ENCODE peak calls at places on chromosomes 16 and 17, in four cellular contexts. F is psoas muscle, N is HFFc6, K is Calu3. P is an unnamed sample.

GRCh38 chr17:39653316-39653661 is 11.9 kb upstream of the TCAP start:
- DNase-seq in K (no peak), F (no peak), N (no peak), P (no peak)

GRCh38 chr16:8644513-8645140 is 23.1 kb downstream of the METTL22 start:
- DNase-seq in F (no peak), K (no peak), N (no peak), P (peak; percentile 44)

GRCh38 chr16:35011-35775 is 18.2 kb downstream of the POLR3K start:
- DNase-seq in N (no peak), F (no peak), K (no peak), P (no peak)

GRCh38 chr17:21199311-21199710 is 14.7 kb downstream of the TMEM11 start:
- DNase-seq in N (peak; percentile 97), F (no peak), K (no peak), P (no peak)

GRCh38 chr16:53913920-53914319 is 210.0 kb downstream of the FTO start:
- DNase-seq in N (no peak), K (no peak), F (no peak), P (no peak)

GRCh38 chr17:39809221-39809620 is 54.9 kb downstream of the IKZF3 start:
- DNase-seq in F (no peak), N (no peak), K (peak; percentile 72), P (no peak)

GRCh38 chr16:27843800-27844199 is 219.7 kb downstream of the GSG1L start:
- DNase-seq in N (no peak), F (no peak), K (no peak), P (no peak)

GRCh38 chr16:4652561-4652960 is 27.9 kb downstream of the MGRN1 start:
- DNase-seq in N (no peak), F (no peak), K (no peak), P (no peak)

GRCh38 chr17:41024702-41025101 is 2.3 kb downstream of the KRTAP1-5 start:
- DNase-seq in F (no peak), K (no peak), N (no peak), P (no peak)

GRCh38 chr17:62187681-62188080 is 122.6 kb upstream of the MED13 start:
- DNase-seq in N (peak; percentile 52), F (no peak), K (no peak), P (no peak)

GRCh38 chr16:50066482-50067289 is 916 bp downstream of the HEATR3 start:
- DNase-seq in F (no peak), K (no peak), N (no peak), P (no peak)

GRCh38 chr17:31506517-31506916 is 115.0 kb downstream of the RAB11FIP4 start:
- DNase-seq in N (no peak), F (no peak), K (no peak), P (no peak)

GRCh38 chr17:19238167-19238505 is 970 bp downstream of the EPN2 start:
- DNase-seq in N (no peak), K (peak; percentile 14), F (peak; percentile 31), P (peak; percentile 7)

GRCh38 chr17:15408803-15409202 is 58.6 kb downstream of the CDRT4 start:
- DNase-seq in F (no peak), N (no peak), K (no peak), P (no peak)

GRCh38 chr16:8885674-8886592 is 3.8 kb downstream of the LITAFD start:
- DNase-seq in F (peak; percentile 51), N (peak; percentile 56), K (peak; percentile 36), P (no peak)

GRCh38 chr16:77785365-77785764 is 3.0 kb upstream of the VAT1L start:
- DNase-seq in N (no peak), K (no peak), F (no peak), P (no peak)

GRCh38 chr16:30996324-30996999 is 11.5 kb downstream of the HSD3B7 start:
- DNase-seq in F (no peak), K (no peak), N (no peak), P (no peak)

GRCh38 chr16:10688726-10689125 is 6.0 kb downstream of the TEKT5 start:
- DNase-seq in F (no peak), K (no peak), N (no peak), P (no peak)

GRCh38 chr17:57607553-57608120 is 137.5 kb downstream of the CCDC182 start:
- DNase-seq in F (peak; percentile 76), N (no peak), K (no peak), P (peak; percentile 55)

GRCh38 chr16:72876221-72876620 is 171.7 kb downstream of the ZFHX3 start:
- DNase-seq in N (peak; percentile 75), K (no peak), F (peak; percentile 74), P (peak; percentile 58)

GRCh38 chr17:59401725-59402124 is 70.3 kb downstream of the YPEL2 start:
- DNase-seq in F (no peak), K (no peak), N (no peak), P (no peak)

GRCh38 chr16:47258874-47259461 is 115.2 kb upstream of the NETO2 start:
- DNase-seq in F (no peak), N (no peak), K (peak; percentile 35), P (peak; percentile 39)

GRCh38 chr16:27374794-27375499 is 27.0 kb upstream of the IL21R start:
- DNase-seq in N (peak; percentile 76), F (peak; percentile 56), K (peak; percentile 76), P (peak; percentile 73)

GRCh38 chr16:80583466-80583865 is 42.7 kb downstream of the DYNLRB2 start:
- DNase-seq in N (peak; percentile 53), K (no peak), F (no peak), P (peak; percentile 70)

GRCh38 chr16:66357523-66357928 is 9.0 kb upstream of the CDH5 start:
- DNase-seq in K (peak; percentile 72), F (no peak), N (peak; percentile 85), P (peak; percentile 37)

GRCh38 chr16:8963010-8963824 is 489 bp downstream of the USP7 start:
- DNase-seq in F (peak; percentile 30), K (peak; percentile 19), N (no peak), P (no peak)

GRCh38 chr16:53826658-53827057 is 122.7 kb downstream of the FTO start:
- DNase-seq in K (no peak), F (no peak), N (no peak), P (no peak)

GRCh38 chr16:28882476-28883180 is 4.3 kb downstream of the ATP2A1 start:
- DNase-seq in F (peak; percentile 59), K (no peak), N (no peak), P (no peak)

GRCh38 chr16:30458561-30459394 is 13.1 kb upstream of the SEPHS2 start:
- DNase-seq in K (no peak), F (peak; percentile 19), N (no peak), P (peak; percentile 97)

GRCh38 chr17:42405076-42405475 is 16.8 kb upstream of the STAT3 start:
- DNase-seq in N (no peak), K (no peak), F (no peak), P (no peak)

GRCh38 chr17:42402121-42402516 is 13.9 kb upstream of the STAT3 start:
- DNase-seq in F (no peak), N (no peak), K (no peak), P (no peak)

GRCh38 chr17:42405963-42406495 is 17.0 kb downstream of the CAVIN1 start:
- DNase-seq in K (peak; percentile 95), F (peak; percentile 88), N (peak; percentile 42), P (peak; percentile 89)

GRCh38 chr17:42404326-42405055 is 16.2 kb upstream of the STAT3 start:
- DNase-seq in K (no peak), F (no peak), N (no peak), P (no peak)

DNA sequence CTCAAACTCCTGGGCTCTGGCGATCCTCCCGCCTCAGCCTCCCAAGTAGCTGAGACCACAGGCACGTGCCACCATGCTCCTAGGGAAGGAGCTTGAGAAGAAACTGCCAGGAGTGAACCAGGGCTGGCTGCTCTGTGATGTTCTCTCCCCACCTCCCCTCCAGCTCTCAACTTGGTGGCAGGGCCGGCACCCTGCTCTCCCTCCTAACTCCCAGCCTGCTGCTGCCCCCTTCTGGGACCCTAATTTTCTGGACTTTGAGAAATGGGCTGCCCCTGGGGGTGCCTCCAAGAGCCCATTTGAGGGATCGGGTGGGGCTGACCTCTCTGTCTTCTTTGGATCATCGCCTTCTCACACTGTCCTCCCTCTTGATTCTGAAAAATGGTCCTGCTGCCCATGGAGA is 14.9 kb upstream of the STAT3 start:
- DNase-seq in N (no peak), F (no peak), K (peak; percentile 69), P (peak; percentile 85)
- TF ChIP-seq CTCF in N (peak; percentile 23), F (no peak), K (peak; percentile 26), P (peak; percentile 69)

DNA sequence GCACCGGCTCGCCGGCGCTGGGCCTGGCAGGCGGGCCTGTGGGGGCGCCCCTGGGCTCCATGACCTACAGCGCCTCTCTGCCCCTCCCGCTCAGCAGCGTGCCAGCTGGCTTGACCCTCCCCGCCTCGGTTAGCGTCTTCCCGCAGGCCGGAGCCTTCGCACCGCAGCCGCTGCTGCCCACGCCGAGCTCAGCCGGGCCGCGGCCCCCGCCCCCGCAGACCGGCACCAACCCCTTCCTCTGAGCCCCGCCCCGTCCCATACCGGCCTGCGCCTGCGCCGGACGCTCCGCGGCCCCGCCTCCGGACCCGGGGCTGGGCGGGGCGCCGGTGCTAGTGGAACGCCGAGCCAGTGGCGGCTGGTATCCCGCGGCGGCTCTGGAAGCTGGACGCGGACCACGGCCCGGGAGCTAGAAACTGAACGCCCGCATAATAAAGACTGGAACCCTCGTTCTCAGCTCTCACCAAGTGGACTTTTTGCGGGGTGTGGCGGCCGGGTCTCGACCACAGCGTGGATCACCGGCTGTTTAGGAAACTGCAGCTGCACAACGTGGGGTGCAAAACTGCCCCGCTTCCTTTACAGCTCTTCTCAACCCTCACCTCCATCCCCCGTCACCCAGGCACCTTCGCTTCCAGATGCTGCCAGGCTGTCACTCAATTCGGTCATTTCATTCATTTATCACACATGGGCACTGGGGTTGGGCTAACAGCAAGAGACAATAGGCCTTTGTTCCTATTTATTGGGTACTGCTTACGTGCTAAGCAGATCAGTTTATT is 4.9 kb upstream of the SPATA20 start:
- DNase-seq in N (peak; percentile 55), K (peak; percentile 97), F (peak; percentile 88), P (peak; percentile 83)
- TF ChIP-seq CTCF in N (peak; percentile 61), K (peak; percentile 7), F (peak; percentile 16), P (peak; percentile 45)

DNA sequence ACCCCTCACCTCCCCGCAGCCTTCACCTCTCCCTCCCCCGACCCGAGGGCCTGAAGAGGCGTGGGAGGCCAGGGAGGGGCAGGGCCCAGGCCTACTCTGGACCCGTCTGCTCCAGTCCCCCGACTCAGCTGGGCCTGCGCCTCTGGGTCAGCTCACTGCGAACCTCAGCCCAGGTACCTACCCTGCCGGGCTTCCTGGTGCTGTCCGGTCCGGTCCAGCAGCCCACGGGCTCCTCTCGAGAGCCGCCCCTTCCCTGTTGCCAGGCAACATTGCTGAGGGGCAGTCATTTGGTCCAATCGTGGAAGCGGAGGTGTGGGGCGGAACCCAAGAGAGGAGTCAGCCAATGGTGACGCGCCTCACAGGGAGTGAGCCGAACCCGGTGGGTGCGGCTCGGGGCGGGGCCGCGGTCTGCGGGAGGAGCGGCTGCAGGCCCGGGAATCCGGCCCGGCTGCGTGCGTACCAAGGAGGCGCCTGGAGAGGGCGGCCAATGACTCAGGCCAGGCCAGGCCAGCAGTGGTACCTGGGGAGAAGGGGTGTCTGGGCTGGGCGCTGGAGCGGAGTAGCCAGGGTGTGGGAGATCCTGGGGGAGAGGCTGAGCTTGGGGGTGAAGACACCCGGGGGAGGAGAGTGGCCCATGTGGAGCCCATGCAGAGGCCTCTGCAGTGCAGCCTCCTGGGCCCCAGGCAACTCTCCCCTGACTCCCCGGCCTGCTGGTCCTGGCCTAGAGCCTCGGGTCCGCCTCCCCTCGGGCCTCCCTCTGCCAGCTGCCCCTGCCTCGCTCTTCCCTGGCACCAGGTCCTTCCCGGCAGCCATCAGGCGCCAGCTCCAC is at the start of gene MEAK7:
- DNase-seq in K (peak; percentile 100), N (peak; percentile 99), F (peak; percentile 99), P (peak; percentile 99)
- TF ChIP-seq CTCF in K (no peak), N (no peak), F (peak; percentile 7), P (no peak)

DNA sequence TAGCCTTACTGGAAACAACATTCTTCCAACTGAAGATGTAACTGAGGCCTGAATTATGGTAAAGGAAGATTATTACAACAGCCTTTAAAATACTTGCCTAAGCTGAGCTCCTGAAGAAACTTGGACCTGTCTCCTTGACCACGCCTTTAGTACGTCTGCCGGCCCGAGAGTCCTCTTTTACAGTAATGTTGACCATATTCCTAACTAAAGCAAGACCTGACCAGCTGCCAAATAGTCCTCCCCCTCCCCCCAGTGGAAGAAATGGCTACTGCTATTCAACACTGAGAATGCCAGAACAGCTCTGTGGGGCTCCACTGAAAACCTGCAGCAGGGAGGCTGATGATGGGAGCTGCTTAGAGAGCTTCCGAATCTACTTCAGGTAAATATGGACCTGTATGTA is 12.6 kb upstream of the FOXJ1 start:
- DNase-seq in N (peak; percentile 30), F (no peak), K (no peak), P (no peak)
- TF ChIP-seq CTCF in N (peak; percentile 57), F (peak; percentile 24), K (no peak), P (no peak)